ENCODE peak calls at places on chromosomes 7 and 10, in eight cellular contexts. C, P, L, Z, H, D, E and A are unnamed samples.

GRCh38 chr10:36301139-36301538 is 659.0 kb upstream of the FZD8 start:
- DNase-seq in C (no peak), P (no peak), L (no peak), Z (no peak), H (no peak), D (no peak), E (no peak), A (no peak)

GRCh38 chr10:72390785-72391184 is 36.1 kb upstream of the DNAJB12 start:
- DNase-seq in C (no peak), P (no peak), L (no peak), Z (no peak), H (no peak), D (no peak), E (no peak), A (no peak)

GRCh38 chr10:43689955-43690771 is 41.5 kb upstream of the ZNF32 start:
- DNase-seq in C (peak; percentile 74), P (peak; percentile 96), L (peak; percentile 92), Z (peak; percentile 96), H (no peak), D (no peak), E (peak; percentile 27), A (peak; percentile 29)

GRCh38 chr7:26278769-26279168 is 12.9 kb upstream of the SNX10 start:
- DNase-seq in C (no peak), P (no peak), L (no peak), Z (peak; percentile 46), H (no peak), D (no peak), E (peak; percentile 49), A (peak; percentile 36)

GRCh38 chr7:126398285-126398684 is 854.5 kb downstream of the GRM8 start:
- DNase-seq in C (no peak), P (no peak), L (no peak), Z (no peak), H (no peak), D (no peak), E (no peak), A (no peak)

GRCh38 chr10:128716181-128716580 is 590.0 kb upstream of the MKI67 start:
- DNase-seq in C (no peak), P (no peak), L (no peak), Z (no peak), H (no peak), D (no peak), E (no peak), A (no peak)

GRCh38 chr7:147406521-147407115 is 1183.9 kb upstream of the C7orf33 start:
- DNase-seq in C (no peak), P (no peak), L (no peak), Z (no peak), H (no peak), D (no peak), E (no peak), A (no peak)

GRCh38 chr7:157616426-157616825 is 279.6 kb downstream of the DNAJB6 start:
- DNase-seq in C (no peak), P (no peak), L (no peak), Z (no peak), H (no peak), D (no peak), E (no peak), A (no peak)

GRCh38 chr10:93757136-93757535 is 600 bp upstream of the LGI1 start:
- DNase-seq in C (no peak), P (no peak), L (no peak), Z (no peak), H (no peak), D (no peak), E (no peak), A (no peak)

GRCh38 chr7:138116156-138116555 is 39.9 kb downstream of the AKR1D1 start:
- DNase-seq in C (no peak), P (no peak), L (no peak), Z (no peak), H (no peak), D (no peak), E (no peak), A (no peak)

GRCh38 chr7:38950309-38950708 is 27.4 kb upstream of the POU6F2 start:
- DNase-seq in C (no peak), P (no peak), L (no peak), Z (no peak), H (no peak), D (no peak), E (no peak), A (no peak)

GRCh38 chr10:30784521-30784895 is 155.0 kb upstream of the LYZL2 start:
- DNase-seq in C (peak; percentile 79), P (no peak), L (no peak), Z (no peak), H (no peak), D (peak; percentile 22), E (no peak), A (no peak)

GRCh38 chr10:30784896-30785605 is 155.5 kb upstream of the LYZL2 start:
- DNase-seq in C (peak; percentile 78), P (peak; percentile 85), L (no peak), Z (peak; percentile 91), H (no peak), D (no peak), E (no peak), A (no peak)

GRCh38 chr10:30782543-30783461 is 153.2 kb upstream of the LYZL2 start:
- DNase-seq in C (no peak), P (no peak), L (no peak), Z (no peak), H (peak; percentile 35), D (no peak), E (no peak), A (no peak)

GRCh38 chr10:30786131-30786530 is 156.6 kb upstream of the LYZL2 start:
- DNase-seq in C (no peak), P (no peak), L (no peak), Z (no peak), H (no peak), D (no peak), E (no peak), A (no peak)

GRCh38 chr10:30783939-30784500 is 154.5 kb upstream of the LYZL2 start:
- DNase-seq in C (peak; percentile 89), P (peak; percentile 94), L (peak; percentile 83), Z (peak; percentile 95), H (peak; percentile 60), D (peak; percentile 22), E (peak; percentile 22), A (peak; percentile 19)
- H3K9ac ChIP-seq in C (peak overlapping the region; percentile 77), P (no peak overlapping the region), L (no peak overlapping the region), Z (peak overlapping the region; percentile 78), H (peak overlapping the region; percentile 40), D (no peak overlapping the region), E (no peak overlapping the region), A (no peak overlapping the region)

GRCh38 chr10:78936412-78937342 is 132.1 kb upstream of the ZMIZ1 start:
- DNase-seq in C (no peak), P (no peak), L (no peak), Z (no peak), H (no peak), D (no peak), E (no peak), A (no peak)
- TF ChIP-seq POLR2AphosphoS5 in C (no peak), P (no peak), L (no peak), Z (no peak), H (no peak), D (no peak), E (no peak), A (no peak)

DNA sequence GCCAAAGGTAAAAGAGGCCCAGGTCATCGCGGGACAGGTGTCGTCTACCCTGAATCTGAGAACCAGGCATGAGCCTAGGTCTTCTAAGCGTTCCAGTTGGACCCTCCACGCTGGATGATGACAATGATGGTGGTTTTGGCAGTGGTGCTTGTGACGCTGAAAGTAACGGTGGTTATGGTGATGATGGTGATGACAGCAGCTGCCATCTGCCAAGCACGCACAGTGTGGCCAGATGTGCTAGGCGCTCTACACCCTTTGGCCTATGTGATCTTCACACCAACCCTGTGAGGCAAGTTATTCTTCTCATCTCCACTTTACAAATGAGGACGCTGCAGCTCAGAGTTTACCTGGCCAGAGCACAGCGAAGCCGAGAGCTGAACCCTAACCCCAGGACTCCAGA is 93.9 kb downstream of the FAM53B start:
- DNase-seq in C (no peak), P (no peak), L (no peak), Z (no peak), H (no peak), D (no peak), E (no peak), A (no peak)
- H3K9ac ChIP-seq in C (no peak overlapping the region), P (no peak overlapping the region), L (no peak overlapping the region), Z (no peak overlapping the region), H (no peak overlapping the region), D (no peak overlapping the region), E (no peak overlapping the region), A (no peak overlapping the region)

GRCh38 chr10:14163374-14164125 is 167.2 kb downstream of the FRMD4A start:
- DNase-seq in C (peak; percentile 6), P (no peak), L (no peak), Z (no peak), H (no peak), D (no peak), E (no peak), A (no peak)
- TF ChIP-seq POLR2AphosphoS5 in C (no peak), P (no peak), L (no peak), Z (no peak), H (no peak), D (no peak), E (no peak), A (no peak)

DNA sequence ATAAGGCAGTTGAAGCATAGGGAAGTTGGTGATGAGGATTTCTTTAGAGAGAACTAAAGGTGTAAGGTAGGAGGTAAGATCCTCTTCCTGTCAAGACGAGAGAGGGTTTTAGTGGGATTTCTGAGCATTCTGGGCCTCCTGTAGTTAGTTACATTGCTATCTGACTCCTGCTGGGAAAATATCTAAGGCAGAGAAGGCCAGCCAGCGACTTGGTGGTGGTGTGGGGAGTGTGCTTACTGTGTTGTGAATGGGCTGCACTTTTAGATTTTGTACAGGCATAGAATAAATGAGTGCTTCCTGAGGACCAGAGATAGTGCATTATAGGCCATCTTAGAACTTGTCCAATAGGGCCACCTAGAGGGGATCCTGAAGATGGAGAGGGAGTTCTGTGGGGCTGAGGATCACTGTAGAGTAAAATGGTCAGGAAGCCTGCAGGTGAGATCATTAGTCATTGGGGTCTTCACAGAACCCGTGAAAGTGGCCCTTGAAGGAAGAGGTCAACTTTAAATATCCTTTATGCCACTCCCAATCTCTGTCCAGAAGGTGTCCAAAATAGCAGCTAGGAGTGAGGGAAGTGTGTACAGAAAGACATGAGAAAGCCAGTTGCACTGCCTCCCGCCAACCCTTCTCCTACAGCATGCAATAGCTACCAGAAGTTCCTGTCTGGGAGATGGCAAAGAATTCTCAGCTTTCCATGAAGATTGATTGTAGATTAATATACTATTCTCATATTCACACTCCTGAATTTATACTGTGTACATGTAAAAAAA is 266.6 kb downstream of the POLR1F start:
- DNase-seq in C (peak; percentile 30), P (no peak), L (no peak), Z (peak; percentile 33), H (no peak), D (peak; percentile 35), E (no peak), A (peak; percentile 50)
- H3K9ac ChIP-seq in C (no peak overlapping the region), P (no peak overlapping the region), L (no peak overlapping the region), Z (no peak overlapping the region), H (no peak overlapping the region), D (peak overlapping the region; percentile 43), E (no peak overlapping the region), A (no peak overlapping the region)